ENCODE peak calls at places on chromosomes 16 and 17, in five cellular contexts. P is CD4-positive, alpha-beta T cell; N is prostate gland; Y is testis; H is ovary. J is an unnamed sample.

GRCh38 chr17:77501101-77501566 is 360.4 kb downstream of the SEC14L1 start:
- DNase-seq in P (no peak), N (no peak), Y (peak; percentile 38), H (no peak), J (no peak)

GRCh38 chr17:27760069-27760885 is 40.1 kb downstream of the NOS2 start:
- DNase-seq in P (peak; percentile 59), N (peak; percentile 39), Y (peak; percentile 86), H (peak; percentile 76), J (no peak)

GRCh38 chr16:77679901-77680300 is 42.4 kb upstream of the NUDT7 start:
- DNase-seq in P (no peak), N (no peak), Y (no peak), H (no peak), J (no peak)

GRCh38 chr17:11935734-11936406 is 61.4 kb downstream of the ZNF18 start:
- DNase-seq in P (no peak), N (peak; percentile 38), Y (peak; percentile 54), H (no peak), J (peak; percentile 17)

GRCh38 chr16:27547134-27547533 is 2.6 kb downstream of the GTF3C1 start:
- DNase-seq in P (no peak), N (no peak), Y (peak; percentile 21), H (peak; percentile 35), J (no peak)

GRCh38 chr16:26688699-26689098 is 378.0 kb upstream of the C16orf82 start:
- DNase-seq in P (no peak), N (no peak), Y (no peak), H (no peak), J (no peak)

GRCh38 chr16:57025941-57026777 is 36.8 kb downstream of the NLRC5 start:
- DNase-seq in P (no peak), N (no peak), Y (no peak), H (no peak), J (no peak)

GRCh38 chr17:77696151-77696719 is 262.3 kb upstream of the TNRC6C start:
- DNase-seq in P (no peak), N (no peak), Y (no peak), H (no peak), J (peak; percentile 24)

GRCh38 chr16:83214671-83215070 is 587.9 kb downstream of the CDH13 start:
- DNase-seq in P (no peak), N (no peak), Y (no peak), H (no peak), J (no peak)

GRCh38 chr17:74499992-74500391 is 31.3 kb downstream of the CD300LB start:
- DNase-seq in P (no peak), N (no peak), Y (no peak), H (no peak), J (no peak)

GRCh38 chr16:50537533-50538290 is 10.5 kb upstream of the NKD1 start:
- DNase-seq in P (no peak), N (no peak), Y (no peak), H (no peak), J (no peak)

GRCh38 chr17:50177476-50177875 is 11.7 kb downstream of the SGCA start:
- DNase-seq in P (no peak), N (no peak), Y (no peak), H (no peak), J (no peak)

GRCh38 chr16:85026696-85027095 is 899 bp upstream of the KIAA0513 start:
- DNase-seq in P (no peak), N (no peak), Y (no peak), H (no peak), J (no peak)

GRCh38 chr16:85029413-85029794 is 1.8 kb downstream of the KIAA0513 start:
- DNase-seq in P (peak; percentile 35), N (peak; percentile 76), Y (peak; percentile 27), H (no peak), J (peak; percentile 39)

GRCh38 chr16:85028638-85029412 is 1.2 kb downstream of the KIAA0513 start:
- DNase-seq in P (peak; percentile 65), N (peak; percentile 67), Y (peak; percentile 49), H (no peak), J (peak; percentile 29)

GRCh38 chr16:85027349-85027967 is at the start of gene KIAA0513:
- DNase-seq in P (peak; percentile 95), N (peak; percentile 92), Y (peak; percentile 96), H (peak; percentile 97), J (peak; percentile 92)

DNA sequence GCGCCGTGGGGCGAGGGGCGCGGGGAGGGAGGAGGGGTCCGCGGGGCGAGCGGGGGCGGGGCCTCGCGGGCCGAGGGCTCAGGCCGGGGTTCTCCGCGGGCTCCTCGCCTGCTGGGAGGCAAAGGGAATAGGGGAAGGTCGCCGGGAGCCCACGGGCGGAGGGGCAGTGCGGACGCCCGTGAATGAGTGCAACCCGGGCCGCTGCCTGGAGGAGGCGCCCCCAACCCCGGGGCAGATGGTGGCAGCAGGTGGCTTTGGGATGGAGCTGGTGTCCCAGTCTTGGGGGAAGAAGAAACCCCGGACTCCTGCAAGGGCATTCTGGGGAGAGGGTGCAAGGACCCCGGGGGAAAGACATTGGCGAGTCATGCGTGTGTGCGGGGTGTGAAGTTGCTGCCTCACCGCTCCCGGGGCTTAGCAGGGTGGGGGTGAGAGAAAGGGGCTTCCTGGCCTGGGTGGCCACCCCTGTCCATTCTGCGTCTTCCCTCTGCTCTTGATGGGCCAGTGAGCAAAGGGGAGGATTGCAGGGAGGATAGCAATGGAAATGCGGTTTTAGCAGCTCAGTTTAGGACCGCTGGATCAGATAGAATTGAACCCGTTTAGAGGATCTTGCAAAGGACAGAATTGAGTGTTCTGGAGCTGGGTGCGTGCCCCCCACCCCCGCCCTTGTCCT is 508 bp downstream of the KIAA0513 start:
- DNase-seq in P (no peak), N (no peak), Y (no peak), H (no peak), J (no peak)
- H3K27ac ChIP-seq in P (peak overlapping the region; percentile 77), N (peak overlapping the region; percentile 87), Y (peak overlapping the region; percentile 87), H (peak overlapping the region; percentile 1), J (peak overlapping the region; percentile 81)

DNA sequence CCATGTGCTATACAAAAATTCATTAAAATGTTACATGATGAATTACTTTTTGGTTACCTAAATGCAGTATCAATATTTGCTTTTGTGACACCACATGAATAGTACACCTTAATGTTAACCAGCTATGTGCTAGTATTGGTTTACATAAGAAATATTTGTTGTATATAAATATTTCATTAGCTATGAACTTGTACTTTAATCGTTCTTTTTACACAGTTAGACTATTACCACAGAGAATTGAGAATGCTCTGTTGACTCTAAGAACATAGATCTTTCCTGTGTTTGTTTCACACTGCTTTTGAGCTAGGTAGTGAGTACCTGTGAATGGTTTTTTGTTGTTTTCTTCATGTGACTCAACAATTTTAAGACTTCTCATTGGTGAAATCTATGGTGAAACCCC is 93.4 kb downstream of the KANSL1 start:
- DNase-seq in P (no peak), N (no peak), Y (no peak), H (no peak), J (no peak)
- H3K27ac ChIP-seq in P (no peak overlapping the region), N (no peak overlapping the region), Y (no peak overlapping the region), H (no peak overlapping the region), J (no peak overlapping the region)

GRCh38 chr16:55242667-55243066 is 81.3 kb upstream of the IRX6 start:
- DNase-seq in P (no peak), N (no peak), Y (no peak), H (no peak), J (no peak)

GRCh38 chr16:55236655-55237054 is 87.3 kb upstream of the IRX6 start:
- DNase-seq in P (no peak), N (no peak), Y (no peak), H (no peak), J (no peak)

GRCh38 chr16:55239723-55240122 is 84.3 kb upstream of the IRX6 start:
- DNase-seq in P (no peak), N (no peak), Y (no peak), H (no peak), J (no peak)

DNA sequence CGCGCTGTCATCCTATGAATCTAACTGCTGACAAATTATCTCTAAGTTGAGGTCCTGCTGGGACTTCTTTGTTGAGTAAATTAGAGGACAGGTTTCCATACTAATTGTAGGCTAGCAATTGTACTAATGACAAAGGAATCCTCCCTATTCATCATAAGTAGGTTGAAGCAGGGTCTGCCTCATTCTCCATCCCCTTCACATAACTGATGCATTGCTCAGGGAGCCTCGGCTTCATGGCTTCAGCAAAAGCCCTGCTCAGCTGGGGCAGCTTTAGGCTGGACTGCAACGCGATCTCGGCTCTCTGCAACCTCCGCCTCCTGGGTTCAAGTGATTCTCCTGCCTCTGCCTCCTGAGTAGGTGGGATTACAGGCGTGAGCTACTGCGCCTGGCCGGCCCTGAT is 83.1 kb upstream of the IRX6 start:
- DNase-seq in P (no peak), N (no peak), Y (no peak), H (no peak), J (no peak)
- H3K27ac ChIP-seq in P (no peak overlapping the region), N (no peak overlapping the region), Y (no peak overlapping the region), H (no peak overlapping the region), J (no peak overlapping the region)

GRCh38 chr17:5500247-5500803 is 14.0 kb downstream of the MIS12 start:
- DNase-seq in P (no peak), N (no peak), Y (no peak), H (no peak), J (peak; percentile 32)

GRCh38 chr17:5500804-5501391 is 14.5 kb downstream of the MIS12 start:
- DNase-seq in P (peak; percentile 72), N (peak; percentile 21), Y (peak; percentile 86), H (peak; percentile 95), J (peak; percentile 85)

GRCh38 chr17:5501725-5502124 is 15.4 kb downstream of the MIS12 start:
- DNase-seq in P (no peak), N (no peak), Y (no peak), H (peak; percentile 31), J (no peak)

GRCh38 chr17:5502552-5502951 is 16.2 kb downstream of the MIS12 start:
- DNase-seq in P (no peak), N (no peak), Y (no peak), H (no peak), J (no peak)

DNA sequence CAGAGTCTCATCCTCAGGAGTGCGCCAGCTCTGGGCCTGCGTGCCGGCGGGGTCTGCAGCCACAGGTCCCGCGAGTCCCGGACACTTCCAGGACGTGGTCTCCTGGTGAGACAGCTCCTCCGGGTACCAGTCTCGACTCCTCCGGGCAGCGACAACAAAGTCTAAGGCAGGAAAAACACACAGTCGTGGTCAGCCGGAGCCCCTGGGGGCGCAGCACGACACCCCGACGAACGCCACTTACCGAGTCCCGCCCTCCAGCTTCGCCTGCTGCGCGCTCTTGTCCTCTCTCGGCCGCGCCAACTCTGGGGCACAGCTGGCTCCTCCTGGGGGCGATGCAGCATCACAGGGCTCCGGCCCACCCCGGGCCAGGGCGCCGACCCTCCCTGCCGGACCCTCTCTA is 13.4 kb downstream of the MIS12 start:
- DNase-seq in P (no peak), N (no peak), Y (no peak), H (peak; percentile 48), J (peak; percentile 18)
- H3K27ac ChIP-seq in P (no peak overlapping the region), N (no peak overlapping the region), Y (no peak overlapping the region), H (peak overlapping the region; percentile 67), J (no peak overlapping the region)

GRCh38 chr17:7437369-7437863 is 1.9 kb upstream of the FGF11 start:
- DNase-seq in P (no peak), N (no peak), Y (no peak), H (peak; percentile 55), J (no peak)
- H3K27ac ChIP-seq in P (no peak overlapping the region), N (peak overlapping the region; percentile 82), Y (peak overlapping the region; percentile 10), H (no peak overlapping the region), J (no peak overlapping the region)